ENCODE peak calls at places on chromosomes 12 and 14, in five cellular contexts. One of them, this sample, is unnamed.

GRCh38 chr12:50971946-50972345 is 19.6 kb downstream of the HIGD1C start:
- DNase-seq in RPMI7951: no peak
- DNase-seq in esophagus squamous epithelium: no peak
- DNase-seq in stimulated activated CD8-positive, alpha-beta memory T cell treated with anti-CD3 and anti-CD28 coated beads, Interleukin-12 subunit alpha, Interleukin-12 subunit beta, amount 100 ng/mL, for 1 hour: no peak
- DNase-seq in caudate nucleus: no peak
- DNase-seq in this sample: no peak

GRCh38 chr12:101173197-101173749 is 36.8 kb downstream of the SLC5A8 start:
- DNase-seq in RPMI7951: no peak
- DNase-seq in esophagus squamous epithelium: no peak
- DNase-seq in stimulated activated CD8-positive, alpha-beta memory T cell treated with anti-CD3 and anti-CD28 coated beads, Interleukin-12 subunit alpha, Interleukin-12 subunit beta, amount 100 ng/mL, for 1 hour: no peak
- DNase-seq in caudate nucleus: no peak
- DNase-seq in this sample: no peak

GRCh38 chr14:82045339-82045738 is 511.7 kb upstream of the SEL1L start:
- DNase-seq in RPMI7951: no peak
- DNase-seq in esophagus squamous epithelium: no peak
- DNase-seq in stimulated activated CD8-positive, alpha-beta memory T cell treated with anti-CD3 and anti-CD28 coated beads, Interleukin-12 subunit alpha, Interleukin-12 subunit beta, amount 100 ng/mL, for 1 hour: no peak
- DNase-seq in caudate nucleus: no peak
- DNase-seq in this sample: no peak

GRCh38 chr12:92369061-92369460 is 223.4 kb upstream of the BTG1 start:
- DNase-seq in RPMI7951: peak
- DNase-seq in esophagus squamous epithelium: no peak
- DNase-seq in stimulated activated CD8-positive, alpha-beta memory T cell treated with anti-CD3 and anti-CD28 coated beads, Interleukin-12 subunit alpha, Interleukin-12 subunit beta, amount 100 ng/mL, for 1 hour: no peak
- DNase-seq in caudate nucleus: no peak
- DNase-seq in this sample: no peak

GRCh38 chr14:105069554-105069886 is 4.3 kb upstream of the GPR132 start:
- DNase-seq in RPMI7951: no peak
- DNase-seq in esophagus squamous epithelium: no peak
- DNase-seq in stimulated activated CD8-positive, alpha-beta memory T cell treated with anti-CD3 and anti-CD28 coated beads, Interleukin-12 subunit alpha, Interleukin-12 subunit beta, amount 100 ng/mL, for 1 hour: no peak
- DNase-seq in caudate nucleus: no peak
- DNase-seq in this sample: no peak

GRCh38 chr14:104494483-104494882 is 85.1 kb upstream of the C14orf180 start:
- DNase-seq in RPMI7951: no peak
- DNase-seq in esophagus squamous epithelium: no peak
- DNase-seq in stimulated activated CD8-positive, alpha-beta memory T cell treated with anti-CD3 and anti-CD28 coated beads, Interleukin-12 subunit alpha, Interleukin-12 subunit beta, amount 100 ng/mL, for 1 hour: no peak
- DNase-seq in caudate nucleus: no peak
- DNase-seq in this sample: no peak

GRCh38 chr12:121949643-121950397 is 31.4 kb downstream of the CFAP251 start:
- DNase-seq in RPMI7951: peak
- DNase-seq in esophagus squamous epithelium: no peak
- DNase-seq in stimulated activated CD8-positive, alpha-beta memory T cell treated with anti-CD3 and anti-CD28 coated beads, Interleukin-12 subunit alpha, Interleukin-12 subunit beta, amount 100 ng/mL, for 1 hour: no peak
- DNase-seq in caudate nucleus: no peak
- DNase-seq in this sample: no peak

GRCh38 chr12:3947781-3948180 is 74.6 kb upstream of the PARP11 start:
- DNase-seq in RPMI7951: no peak
- DNase-seq in esophagus squamous epithelium: no peak
- DNase-seq in stimulated activated CD8-positive, alpha-beta memory T cell treated with anti-CD3 and anti-CD28 coated beads, Interleukin-12 subunit alpha, Interleukin-12 subunit beta, amount 100 ng/mL, for 1 hour: no peak
- DNase-seq in caudate nucleus: no peak
- DNase-seq in this sample: no peak

GRCh38 chr12:120490284-120490683 is 5.6 kb upstream of the DYNLL1 start:
- DNase-seq in RPMI7951: no peak
- DNase-seq in esophagus squamous epithelium: no peak
- DNase-seq in stimulated activated CD8-positive, alpha-beta memory T cell treated with anti-CD3 and anti-CD28 coated beads, Interleukin-12 subunit alpha, Interleukin-12 subunit beta, amount 100 ng/mL, for 1 hour: no peak
- DNase-seq in caudate nucleus: no peak
- DNase-seq in this sample: no peak

GRCh38 chr14:93707475-93707874 is 80.8 kb downstream of the PRIMA1 start:
- DNase-seq in RPMI7951: no peak
- DNase-seq in esophagus squamous epithelium: no peak
- DNase-seq in stimulated activated CD8-positive, alpha-beta memory T cell treated with anti-CD3 and anti-CD28 coated beads, Interleukin-12 subunit alpha, Interleukin-12 subunit beta, amount 100 ng/mL, for 1 hour: no peak
- DNase-seq in caudate nucleus: no peak
- DNase-seq in this sample: no peak

GRCh38 chr12:41254004-41254403 is 65.9 kb downstream of the PDZRN4 start:
- DNase-seq in RPMI7951: no peak
- DNase-seq in esophagus squamous epithelium: no peak
- DNase-seq in stimulated activated CD8-positive, alpha-beta memory T cell treated with anti-CD3 and anti-CD28 coated beads, Interleukin-12 subunit alpha, Interleukin-12 subunit beta, amount 100 ng/mL, for 1 hour: no peak
- DNase-seq in caudate nucleus: no peak
- DNase-seq in this sample: no peak

GRCh38 chr12:47577213-47577612 is 128.6 kb downstream of the RPAP3 start:
- DNase-seq in RPMI7951: no peak
- DNase-seq in esophagus squamous epithelium: no peak
- DNase-seq in stimulated activated CD8-positive, alpha-beta memory T cell treated with anti-CD3 and anti-CD28 coated beads, Interleukin-12 subunit alpha, Interleukin-12 subunit beta, amount 100 ng/mL, for 1 hour: no peak
- DNase-seq in caudate nucleus: no peak
- DNase-seq in this sample: no peak

GRCh38 chr14:23895480-23895879 is 58.1 kb upstream of the DHRS4 start:
- DNase-seq in RPMI7951: peak
- DNase-seq in esophagus squamous epithelium: no peak
- DNase-seq in stimulated activated CD8-positive, alpha-beta memory T cell treated with anti-CD3 and anti-CD28 coated beads, Interleukin-12 subunit alpha, Interleukin-12 subunit beta, amount 100 ng/mL, for 1 hour: no peak
- DNase-seq in caudate nucleus: no peak
- DNase-seq in this sample: no peak

GRCh38 chr12:72546106-72546505 is 273.9 kb downstream of the TRHDE start:
- DNase-seq in RPMI7951: no peak
- DNase-seq in esophagus squamous epithelium: no peak
- DNase-seq in stimulated activated CD8-positive, alpha-beta memory T cell treated with anti-CD3 and anti-CD28 coated beads, Interleukin-12 subunit alpha, Interleukin-12 subunit beta, amount 100 ng/mL, for 1 hour: no peak
- DNase-seq in caudate nucleus: no peak
- DNase-seq in this sample: no peak

GRCh38 chr14:24903337-24903736 is 146.6 kb downstream of the STXBP6 start:
- DNase-seq in RPMI7951: peak
- DNase-seq in esophagus squamous epithelium: no peak
- DNase-seq in stimulated activated CD8-positive, alpha-beta memory T cell treated with anti-CD3 and anti-CD28 coated beads, Interleukin-12 subunit alpha, Interleukin-12 subunit beta, amount 100 ng/mL, for 1 hour: no peak
- DNase-seq in caudate nucleus: no peak
- DNase-seq in this sample: no peak

GRCh38 chr14:104881369-104881979 is 16.4 kb downstream of the CEP170B start:
- DNase-seq in RPMI7951: no peak
- DNase-seq in esophagus squamous epithelium: no peak
- DNase-seq in stimulated activated CD8-positive, alpha-beta memory T cell treated with anti-CD3 and anti-CD28 coated beads, Interleukin-12 subunit alpha, Interleukin-12 subunit beta, amount 100 ng/mL, for 1 hour: no peak
- DNase-seq in caudate nucleus: no peak
- DNase-seq in this sample: no peak

GRCh38 chr12:88035907-88036289 is 6.7 kb upstream of the C12orf50 start:
- DNase-seq in RPMI7951: no peak
- DNase-seq in esophagus squamous epithelium: no peak
- DNase-seq in stimulated activated CD8-positive, alpha-beta memory T cell treated with anti-CD3 and anti-CD28 coated beads, Interleukin-12 subunit alpha, Interleukin-12 subunit beta, amount 100 ng/mL, for 1 hour: no peak
- DNase-seq in caudate nucleus: no peak
- DNase-seq in this sample: no peak

GRCh38 chr12:112125250-112125999 is at the start of gene TRAFD1:
- DNase-seq in RPMI7951: peak
- DNase-seq in esophagus squamous epithelium: peak
- DNase-seq in stimulated activated CD8-positive, alpha-beta memory T cell treated with anti-CD3 and anti-CD28 coated beads, Interleukin-12 subunit alpha, Interleukin-12 subunit beta, amount 100 ng/mL, for 1 hour: peak
- DNase-seq in caudate nucleus: peak
- DNase-seq in this sample: peak

GRCh38 chr14:54627325-54627717 is 60.4 kb downstream of the SAMD4A start:
- DNase-seq in RPMI7951: no peak
- DNase-seq in esophagus squamous epithelium: no peak
- DNase-seq in stimulated activated CD8-positive, alpha-beta memory T cell treated with anti-CD3 and anti-CD28 coated beads, Interleukin-12 subunit alpha, Interleukin-12 subunit beta, amount 100 ng/mL, for 1 hour: no peak
- DNase-seq in caudate nucleus: no peak
- DNase-seq in this sample: no peak

GRCh38 chr14:24052656-24053547 is 1.1 kb downstream of the CARMIL3 start:
- DNase-seq in RPMI7951: no peak
- DNase-seq in esophagus squamous epithelium: no peak
- DNase-seq in stimulated activated CD8-positive, alpha-beta memory T cell treated with anti-CD3 and anti-CD28 coated beads, Interleukin-12 subunit alpha, Interleukin-12 subunit beta, amount 100 ng/mL, for 1 hour: peak
- DNase-seq in caudate nucleus: no peak
- DNase-seq in this sample: no peak

GRCh38 chr12:27081668-27082091 is 698 bp downstream of the C12orf71 start:
- DNase-seq in RPMI7951: peak
- DNase-seq in esophagus squamous epithelium: no peak
- DNase-seq in stimulated activated CD8-positive, alpha-beta memory T cell treated with anti-CD3 and anti-CD28 coated beads, Interleukin-12 subunit alpha, Interleukin-12 subunit beta, amount 100 ng/mL, for 1 hour: no peak
- DNase-seq in caudate nucleus: no peak
- DNase-seq in this sample: no peak

GRCh38 chr14:77260631-77261030 is 10.4 kb downstream of the NGB start:
- DNase-seq in RPMI7951: peak
- DNase-seq in esophagus squamous epithelium: no peak
- DNase-seq in stimulated activated CD8-positive, alpha-beta memory T cell treated with anti-CD3 and anti-CD28 coated beads, Interleukin-12 subunit alpha, Interleukin-12 subunit beta, amount 100 ng/mL, for 1 hour: no peak
- DNase-seq in caudate nucleus: no peak
- DNase-seq in this sample: no peak

GRCh38 chr14:46054526-46054925 is 597.1 kb downstream of the RPL10L start:
- DNase-seq in RPMI7951: peak
- DNase-seq in esophagus squamous epithelium: no peak
- DNase-seq in stimulated activated CD8-positive, alpha-beta memory T cell treated with anti-CD3 and anti-CD28 coated beads, Interleukin-12 subunit alpha, Interleukin-12 subunit beta, amount 100 ng/mL, for 1 hour: no peak
- DNase-seq in caudate nucleus: no peak
- DNase-seq in this sample: no peak

GRCh38 chr14:52305014-52305413 is 9.1 kb upstream of the PTGER2 start:
- DNase-seq in RPMI7951: no peak
- DNase-seq in esophagus squamous epithelium: no peak
- DNase-seq in stimulated activated CD8-positive, alpha-beta memory T cell treated with anti-CD3 and anti-CD28 coated beads, Interleukin-12 subunit alpha, Interleukin-12 subunit beta, amount 100 ng/mL, for 1 hour: no peak
- DNase-seq in caudate nucleus: no peak
- DNase-seq in this sample: no peak

GRCh38 chr12:8065991-8066594 is at the start of gene C3AR1:
- DNase-seq in RPMI7951: peak
- DNase-seq in esophagus squamous epithelium: no peak
- DNase-seq in stimulated activated CD8-positive, alpha-beta memory T cell treated with anti-CD3 and anti-CD28 coated beads, Interleukin-12 subunit alpha, Interleukin-12 subunit beta, amount 100 ng/mL, for 1 hour: no peak
- DNase-seq in caudate nucleus: no peak
- DNase-seq in this sample: no peak

GRCh38 chr14:52080817-52081755 is 12.2 kb upstream of the NID2 start:
- DNase-seq in RPMI7951: peak
- DNase-seq in esophagus squamous epithelium: no peak
- DNase-seq in stimulated activated CD8-positive, alpha-beta memory T cell treated with anti-CD3 and anti-CD28 coated beads, Interleukin-12 subunit alpha, Interleukin-12 subunit beta, amount 100 ng/mL, for 1 hour: no peak
- DNase-seq in caudate nucleus: no peak
- DNase-seq in this sample: peak

GRCh38 chr14:61470261-61470953 is 149.0 kb downstream of the PRKCH start:
- DNase-seq in RPMI7951: peak
- DNase-seq in esophagus squamous epithelium: no peak
- DNase-seq in stimulated activated CD8-positive, alpha-beta memory T cell treated with anti-CD3 and anti-CD28 coated beads, Interleukin-12 subunit alpha, Interleukin-12 subunit beta, amount 100 ng/mL, for 1 hour: no peak
- DNase-seq in caudate nucleus: no peak
- DNase-seq in this sample: no peak

GRCh38 chr12:12380949-12381593 is 24.2 kb downstream of the BORCS5 start:
- DNase-seq in RPMI7951: no peak
- DNase-seq in esophagus squamous epithelium: no peak
- DNase-seq in stimulated activated CD8-positive, alpha-beta memory T cell treated with anti-CD3 and anti-CD28 coated beads, Interleukin-12 subunit alpha, Interleukin-12 subunit beta, amount 100 ng/mL, for 1 hour: no peak
- DNase-seq in caudate nucleus: no peak
- DNase-seq in this sample: no peak

GRCh38 chr14:68401855-68402254 is 391.0 kb downstream of the ZFP36L1 start:
- DNase-seq in RPMI7951: peak
- DNase-seq in esophagus squamous epithelium: no peak
- DNase-seq in stimulated activated CD8-positive, alpha-beta memory T cell treated with anti-CD3 and anti-CD28 coated beads, Interleukin-12 subunit alpha, Interleukin-12 subunit beta, amount 100 ng/mL, for 1 hour: no peak
- DNase-seq in caudate nucleus: no peak
- DNase-seq in this sample: no peak

GRCh38 chr12:31658743-31659086 is 773 bp upstream of the ETFBKMT start:
- DNase-seq in RPMI7951: no peak
- DNase-seq in esophagus squamous epithelium: no peak
- DNase-seq in stimulated activated CD8-positive, alpha-beta memory T cell treated with anti-CD3 and anti-CD28 coated beads, Interleukin-12 subunit alpha, Interleukin-12 subunit beta, amount 100 ng/mL, for 1 hour: no peak
- DNase-seq in caudate nucleus: no peak
- DNase-seq in this sample: no peak

GRCh38 chr14:75911883-75912282 is 69.9 kb downstream of the TGFB3 start:
- DNase-seq in RPMI7951: no peak
- DNase-seq in esophagus squamous epithelium: no peak
- DNase-seq in stimulated activated CD8-positive, alpha-beta memory T cell treated with anti-CD3 and anti-CD28 coated beads, Interleukin-12 subunit alpha, Interleukin-12 subunit beta, amount 100 ng/mL, for 1 hour: no peak
- DNase-seq in caudate nucleus: peak
- DNase-seq in this sample: no peak

GRCh38 chr14:34147461-34147860 is 196.6 kb upstream of the EGLN3 start:
- DNase-seq in RPMI7951: peak
- DNase-seq in esophagus squamous epithelium: no peak
- DNase-seq in stimulated activated CD8-positive, alpha-beta memory T cell treated with anti-CD3 and anti-CD28 coated beads, Interleukin-12 subunit alpha, Interleukin-12 subunit beta, amount 100 ng/mL, for 1 hour: no peak
- DNase-seq in caudate nucleus: no peak
- DNase-seq in this sample: no peak

GRCh38 chr14:100307215-100308111 is 1.2 kb upstream of the SLC25A29 start:
- DNase-seq in RPMI7951: no peak
- DNase-seq in esophagus squamous epithelium: no peak
- DNase-seq in stimulated activated CD8-positive, alpha-beta memory T cell treated with anti-CD3 and anti-CD28 coated beads, Interleukin-12 subunit alpha, Interleukin-12 subunit beta, amount 100 ng/mL, for 1 hour: no peak
- DNase-seq in caudate nucleus: no peak
- DNase-seq in this sample: no peak

GRCh38 chr12:106251636-106252035 is 3.8 kb upstream of the CKAP4 start:
- DNase-seq in RPMI7951: peak
- DNase-seq in esophagus squamous epithelium: no peak
- DNase-seq in stimulated activated CD8-positive, alpha-beta memory T cell treated with anti-CD3 and anti-CD28 coated beads, Interleukin-12 subunit alpha, Interleukin-12 subunit beta, amount 100 ng/mL, for 1 hour: no peak
- DNase-seq in caudate nucleus: no peak
- DNase-seq in this sample: no peak